ENCODE peak calls at places on chromosomes 3 and 15, in five cellular contexts. One of them, this sample, is unnamed.

GRCh38 chr3:181326637-181327223 is 337.2 kb upstream of the DNAJC19 start:
- DNase-seq in IMR-90: no peak
- DNase-seq in HepG2: peak
- DNase-seq in SK-N-SH: no peak
- DNase-seq in K562: peak
- DNase-seq in this sample: no peak

GRCh38 chr3:196968233-196969000 is at the start of gene PIGZ:
- DNase-seq in IMR-90: no peak
- DNase-seq in HepG2: no peak
- DNase-seq in SK-N-SH: peak
- DNase-seq in K562: peak
- DNase-seq in this sample: no peak

GRCh38 chr3:123105201-123106189 is 38.7 kb downstream of the PDIA5 start:
- DNase-seq in IMR-90: no peak
- DNase-seq in HepG2: no peak
- DNase-seq in SK-N-SH: no peak
- DNase-seq in K562: no peak
- DNase-seq in this sample: peak

GRCh38 chr3:72973786-72974185 is 22.8 kb upstream of the PPP4R2 start:
- DNase-seq in IMR-90: no peak
- DNase-seq in HepG2: no peak
- DNase-seq in SK-N-SH: no peak
- DNase-seq in K562: no peak
- DNase-seq in this sample: no peak

GRCh38 chr3:13073042-13073906 is at the start of gene IQSEC1:
- DNase-seq in IMR-90: peak
- DNase-seq in HepG2: no peak
- DNase-seq in SK-N-SH: peak
- DNase-seq in K562: peak
- DNase-seq in this sample: no peak

GRCh38 chr3:50174947-50175524 is 16.4 kb upstream of the GNAT1 start:
- DNase-seq in IMR-90: no peak
- DNase-seq in HepG2: no peak
- DNase-seq in SK-N-SH: no peak
- DNase-seq in K562: no peak
- DNase-seq in this sample: no peak

GRCh38 chr3:23953523-23953922 is 8.4 kb downstream of the NR1D2 start:
- DNase-seq in IMR-90: no peak
- DNase-seq in HepG2: no peak
- DNase-seq in SK-N-SH: peak
- DNase-seq in K562: peak
- DNase-seq in this sample: no peak

GRCh38 chr3:19146685-19147650 is 1.3 kb upstream of the KCNH8 start:
- DNase-seq in IMR-90: peak
- DNase-seq in HepG2: peak
- DNase-seq in SK-N-SH: peak
- DNase-seq in K562: peak
- DNase-seq in this sample: no peak

GRCh38 chr3:182567666-182568065 is 225.6 kb upstream of the ATP11B start:
- DNase-seq in IMR-90: no peak
- DNase-seq in HepG2: no peak
- DNase-seq in SK-N-SH: no peak
- DNase-seq in K562: no peak
- DNase-seq in this sample: no peak

GRCh38 chr3:43690400-43691119 is at the start of gene ABHD5:
- DNase-seq in IMR-90: peak
- DNase-seq in HepG2: peak
- DNase-seq in SK-N-SH: peak
- DNase-seq in K562: peak
- DNase-seq in this sample: peak

GRCh38 chr15:59583088-59583487 is 28.5 kb upstream of the GCNT3 start:
- DNase-seq in IMR-90: no peak
- DNase-seq in HepG2: no peak
- DNase-seq in SK-N-SH: no peak
- DNase-seq in K562: no peak
- DNase-seq in this sample: no peak

GRCh38 chr3:65742914-65743313 is 295.8 kb downstream of the MAGI1 start:
- DNase-seq in IMR-90: peak
- DNase-seq in HepG2: no peak
- DNase-seq in SK-N-SH: no peak
- DNase-seq in K562: no peak
- DNase-seq in this sample: no peak

GRCh38 chr3:117165611-117166051 is 456.1 kb downstream of the TUSC7 start:
- DNase-seq in IMR-90: peak
- DNase-seq in HepG2: no peak
- DNase-seq in SK-N-SH: no peak
- DNase-seq in K562: no peak
- DNase-seq in this sample: no peak

GRCh38 chr15:58529041-58529440 is 97.2 kb downstream of the LIPC start:
- DNase-seq in IMR-90: no peak
- DNase-seq in HepG2: no peak
- DNase-seq in SK-N-SH: no peak
- DNase-seq in K562: no peak
- DNase-seq in this sample: no peak

GRCh38 chr3:32200490-32200889 is 38.0 kb upstream of the CMTM8 start:
- DNase-seq in IMR-90: no peak
- DNase-seq in HepG2: no peak
- DNase-seq in SK-N-SH: no peak
- DNase-seq in K562: no peak
- DNase-seq in this sample: no peak

GRCh38 chr3:133593243-133593642 is 19.8 kb downstream of the CDV3 start:
- DNase-seq in IMR-90: no peak
- DNase-seq in HepG2: no peak
- DNase-seq in SK-N-SH: no peak
- DNase-seq in K562: no peak
- DNase-seq in this sample: no peak

GRCh38 chr3:124878561-124879394 is 8.4 kb downstream of the ITGB5 start:
- DNase-seq in IMR-90: peak
- DNase-seq in HepG2: peak
- DNase-seq in SK-N-SH: no peak
- DNase-seq in K562: peak
- DNase-seq in this sample: no peak

GRCh38 chr3:46454209-46454595 is 10.5 kb downstream of the LTF start:
- DNase-seq in IMR-90: no peak
- DNase-seq in HepG2: no peak
- DNase-seq in SK-N-SH: no peak
- DNase-seq in K562: no peak
- DNase-seq in this sample: no peak

GRCh38 chr3:187130346-187131066 is 8.8 kb downstream of the RPL39L start:
- DNase-seq in IMR-90: peak
- DNase-seq in HepG2: no peak
- DNase-seq in SK-N-SH: no peak
- DNase-seq in K562: no peak
- DNase-seq in this sample: no peak

GRCh38 chr3:187740446-187741399 is 4.5 kb downstream of the BCL6 start:
- DNase-seq in IMR-90: peak
- DNase-seq in HepG2: no peak
- DNase-seq in SK-N-SH: peak
- DNase-seq in K562: peak
- DNase-seq in this sample: no peak

GRCh38 chr3:168157301-168157700 is 61.6 kb upstream of the GOLIM4 start:
- DNase-seq in IMR-90: no peak
- DNase-seq in HepG2: no peak
- DNase-seq in SK-N-SH: no peak
- DNase-seq in K562: peak
- DNase-seq in this sample: no peak

GRCh38 chr15:99731336-99732267 is 1.6 kb downstream of the LYSMD4 start:
- DNase-seq in IMR-90: no peak
- DNase-seq in HepG2: no peak
- DNase-seq in SK-N-SH: no peak
- DNase-seq in K562: no peak
- DNase-seq in this sample: no peak

GRCh38 chr3:116394365-116394764 is 50.9 kb downstream of the LSAMP start:
- DNase-seq in IMR-90: no peak
- DNase-seq in HepG2: no peak
- DNase-seq in SK-N-SH: no peak
- DNase-seq in K562: no peak
- DNase-seq in this sample: no peak

GRCh38 chr15:37101634-37102314 is 1.4 kb upstream of the MEIS2 start:
- DNase-seq in IMR-90: peak
- DNase-seq in HepG2: peak
- DNase-seq in SK-N-SH: peak
- DNase-seq in K562: peak
- DNase-seq in this sample: no peak

GRCh38 chr3:72756900-72757299 is 91.3 kb downstream of the SHQ1 start:
- DNase-seq in IMR-90: no peak
- DNase-seq in HepG2: no peak
- DNase-seq in SK-N-SH: no peak
- DNase-seq in K562: no peak
- DNase-seq in this sample: peak

GRCh38 chr3:49248828-49249227 is 28.2 kb downstream of the C3orf62 start:
- DNase-seq in IMR-90: peak
- DNase-seq in HepG2: no peak
- DNase-seq in SK-N-SH: no peak
- DNase-seq in K562: no peak
- DNase-seq in this sample: peak

GRCh38 chr3:79467721-79468120 is 300.1 kb downstream of the ROBO1 start:
- DNase-seq in IMR-90: no peak
- DNase-seq in HepG2: no peak
- DNase-seq in SK-N-SH: no peak
- DNase-seq in K562: no peak
- DNase-seq in this sample: no peak

GRCh38 chr3:126357299-126358037 is at the start of gene KLF15:
- DNase-seq in IMR-90: peak
- DNase-seq in HepG2: peak
- DNase-seq in SK-N-SH: peak
- DNase-seq in K562: peak
- DNase-seq in this sample: no peak

GRCh38 chr15:35874260-35874905 is 328.4 kb upstream of the DPH6 start:
- DNase-seq in IMR-90: peak
- DNase-seq in HepG2: no peak
- DNase-seq in SK-N-SH: no peak
- DNase-seq in K562: no peak
- DNase-seq in this sample: no peak

GRCh38 chr3:151460240-151460639 is 621 bp downstream of the IGSF10 start:
- DNase-seq in IMR-90: no peak
- DNase-seq in HepG2: no peak
- DNase-seq in SK-N-SH: no peak
- DNase-seq in K562: no peak
- DNase-seq in this sample: no peak

GRCh38 chr3:104460477-104461406 is 906.0 kb upstream of the ALCAM start:
- DNase-seq in IMR-90: peak
- DNase-seq in HepG2: no peak
- DNase-seq in SK-N-SH: no peak
- DNase-seq in K562: no peak
- DNase-seq in this sample: peak

GRCh38 chr3:32410367-32411246 is 19.0 kb downstream of the CMTM7 start:
- DNase-seq in IMR-90: no peak
- DNase-seq in HepG2: no peak
- DNase-seq in SK-N-SH: no peak
- DNase-seq in K562: no peak
- DNase-seq in this sample: no peak

DNA sequence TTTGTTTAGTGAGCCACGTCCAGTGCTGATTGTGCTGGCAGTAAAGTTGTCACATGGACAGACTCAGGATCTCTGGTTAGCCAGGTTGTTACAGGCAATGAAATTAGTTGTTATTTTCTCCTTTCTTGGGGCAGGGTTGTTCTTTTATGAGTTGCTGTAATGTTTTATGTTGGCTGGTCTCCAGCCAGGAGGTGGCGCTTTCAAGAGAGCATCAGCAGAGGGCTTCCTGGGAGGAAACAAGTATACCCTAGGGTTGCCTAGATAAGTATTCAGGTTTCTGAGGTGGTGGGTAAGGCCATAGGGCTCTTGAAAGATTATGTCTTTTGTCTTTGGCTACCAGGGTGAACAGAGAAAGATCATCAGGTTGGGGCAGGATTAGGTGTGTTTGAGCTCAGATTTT is 14.5 kb upstream of the CFAP20DC start:
- DNase-seq in IMR-90: no peak
- DNase-seq in HepG2: no peak
- DNase-seq in SK-N-SH: no peak
- DNase-seq in K562: no peak
- DNase-seq in this sample: no peak
- TF ChIP-seq MXI1 in IMR-90: no peak
- TF ChIP-seq MXI1 in HepG2: no peak
- TF ChIP-seq MXI1 in SK-N-SH: no peak
- TF ChIP-seq MXI1 in K562: no peak
- TF ChIP-seq MXI1 in this sample: no peak

DNA sequence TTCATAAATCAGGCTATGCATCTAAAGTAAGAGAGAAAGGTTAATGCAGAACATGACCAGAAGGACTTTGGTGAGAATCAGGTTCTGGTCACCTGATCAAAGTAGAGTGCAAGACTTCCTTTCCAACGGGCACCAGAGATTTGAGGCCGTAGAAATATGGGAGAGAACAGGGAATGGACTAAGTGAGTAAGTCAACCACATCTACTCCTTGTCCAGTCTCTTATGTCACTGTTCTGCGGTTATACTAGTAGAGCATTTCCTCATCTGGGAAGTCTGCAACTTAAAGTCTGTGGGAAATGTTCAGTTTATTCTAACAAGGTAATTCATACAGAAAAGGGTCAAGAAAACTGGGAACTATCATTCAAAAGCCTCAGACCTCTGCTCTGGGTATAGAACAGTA is 232.8 kb downstream of the CPNE4 start:
- DNase-seq in IMR-90: no peak
- DNase-seq in HepG2: no peak
- DNase-seq in SK-N-SH: no peak
- DNase-seq in K562: no peak
- DNase-seq in this sample: no peak
- TF ChIP-seq MXI1 in IMR-90: no peak
- TF ChIP-seq MXI1 in HepG2: no peak
- TF ChIP-seq MXI1 in SK-N-SH: no peak
- TF ChIP-seq MXI1 in K562: no peak
- TF ChIP-seq MXI1 in this sample: no peak

DNA sequence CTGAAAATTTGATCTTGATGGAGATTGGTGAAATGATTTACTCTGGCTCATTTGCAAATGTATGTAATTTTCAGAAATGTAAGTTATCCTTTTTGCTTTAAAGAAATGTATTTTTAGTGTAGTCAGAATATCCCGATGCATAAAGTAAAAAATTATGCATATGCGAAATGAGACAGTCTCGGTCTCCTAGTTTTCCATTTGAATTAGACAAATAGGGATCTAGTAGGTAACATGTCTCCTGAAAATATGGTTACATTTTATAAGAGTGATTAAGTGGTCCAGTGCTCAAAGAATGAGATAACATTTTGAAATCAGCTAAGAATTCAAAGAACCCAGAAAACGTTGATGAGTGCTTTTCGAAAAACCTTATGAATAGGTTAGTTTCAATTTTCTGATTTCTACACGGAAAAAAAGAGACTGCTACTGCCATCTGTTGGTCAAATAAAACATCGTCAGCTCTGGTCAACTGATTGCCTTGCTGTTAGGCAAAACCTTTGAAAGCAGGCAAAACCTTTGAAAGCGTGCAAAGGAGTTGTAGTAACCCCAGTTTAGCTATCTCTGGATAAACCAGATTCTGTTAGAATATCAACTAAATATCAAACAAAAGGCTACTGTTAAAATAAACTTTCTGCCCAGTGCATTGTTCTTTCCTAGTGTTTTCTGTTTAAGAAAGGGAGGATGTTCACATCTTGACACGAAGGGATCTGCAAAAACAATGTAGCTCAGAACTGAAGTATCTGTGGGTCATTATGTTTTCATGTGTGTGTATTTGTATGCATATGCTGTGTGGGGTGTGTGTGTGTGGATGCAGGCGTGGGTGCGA is 59.3 kb upstream of the CHMP2B start:
- DNase-seq in IMR-90: peak
- DNase-seq in HepG2: peak
- DNase-seq in SK-N-SH: peak
- DNase-seq in K562: peak
- DNase-seq in this sample: peak
- TF ChIP-seq MXI1 in IMR-90: no peak
- TF ChIP-seq MXI1 in HepG2: no peak
- TF ChIP-seq MXI1 in SK-N-SH: no peak
- TF ChIP-seq MXI1 in K562: no peak
- TF ChIP-seq MXI1 in this sample: no peak

GRCh38 chr3:74075213-74075612 is 450.5 kb upstream of the PDZRN3 start:
- DNase-seq in IMR-90: no peak
- DNase-seq in HepG2: no peak
- DNase-seq in SK-N-SH: no peak
- DNase-seq in K562: no peak
- DNase-seq in this sample: no peak
- TF ChIP-seq MXI1 in IMR-90: no peak
- TF ChIP-seq MXI1 in HepG2: no peak
- TF ChIP-seq MXI1 in SK-N-SH: no peak
- TF ChIP-seq MXI1 in K562: no peak
- TF ChIP-seq MXI1 in this sample: no peak

This sample was measured in GM12878.